ENCODE peak calls at places on chromosomes 4 and X, in ten cellular contexts. C is colonic mucosa; K is cardiac muscle cell; O is CD4-positive, alpha-beta memory T cell; H is prostate gland; L is psoas muscle; E is GM23248; P is pancreas; D is GM12878; M is body of pancreas. Y is an unnamed sample. For H3K9me3, H3K4me1 and H3K27me3, the result is how much of the 10 kb centered on the place peaks cover.

GRCh38 chrX:23662853-23663252 is 4.4 kb upstream of the PRDX4 start:
- DNase-seq in C (no peak), K (no peak), O (no peak), H (no peak), L (no peak), E (peak), P (no peak), D (peak), M (no peak), Y (no peak)

GRCh38 chr4:98275129-98275528 is 13.9 kb downstream of the RAP1GDS1 start:
- DNase-seq in C (no peak), K (no peak), O (no peak), H (no peak), L (no peak), E (no peak), P (no peak), D (no peak), M (no peak), Y (no peak)

GRCh38 chrX:18855919-18856644 is 127.8 kb downstream of the PHKA2 start:
- DNase-seq in C (no peak), K (no peak), O (no peak), H (no peak), L (no peak), E (peak), P (no peak), D (peak), M (no peak), Y (no peak)

GRCh38 chr4:101114936-101115372 is 232.4 kb downstream of the PPP3CA start:
- DNase-seq in C (no peak), K (no peak), O (no peak), H (no peak), L (no peak), E (peak), P (no peak), D (no peak), M (no peak), Y (no peak)

GRCh38 chrX:118973389-118974087 is 880 bp upstream of the LONRF3 start:
- DNase-seq in C (peak), K (no peak), O (no peak), H (no peak), L (peak), E (peak), P (peak), D (no peak), M (peak), Y (no peak)

GRCh38 chr4:148790691-148791090 is 348.5 kb upstream of the NR3C2 start:
- DNase-seq in C (no peak), K (no peak), O (no peak), H (no peak), L (no peak), E (no peak), P (no peak), D (no peak), M (no peak), Y (no peak)

GRCh38 chr4:21209854-21210253 is 509.6 kb downstream of the PACRGL start:
- DNase-seq in C (no peak), K (no peak), O (no peak), H (no peak), L (no peak), E (no peak), P (no peak), D (no peak), M (no peak), Y (no peak)

GRCh38 chrX:4043951-4044350 is 330.5 kb upstream of the PRKX start:
- DNase-seq in C (peak), K (no peak), O (no peak), H (no peak), L (no peak), E (no peak), P (no peak), D (no peak), M (no peak), Y (no peak)

GRCh38 chr4:95059630-95060029 is 301.9 kb downstream of the BMPR1B start:
- DNase-seq in C (no peak), K (no peak), O (no peak), H (no peak), L (no peak), E (no peak), P (no peak), D (no peak), M (no peak), Y (no peak)

GRCh38 chr4:40594261-40595178 is 35.1 kb downstream of the RBM47 start:
- DNase-seq in C (no peak), K (no peak), O (no peak), H (no peak), L (no peak), E (peak), P (no peak), D (no peak), M (no peak), Y (no peak)

GRCh38 chr4:110865611-110866254 is 242.9 kb upstream of the PITX2 start:
- DNase-seq in C (no peak), K (no peak), O (no peak), H (no peak), L (no peak), E (peak), P (no peak), D (no peak), M (no peak), Y (no peak)

GRCh38 chr4:67556426-67556825 is 2.1 kb upstream of the STAP1 start:
- DNase-seq in C (no peak), K (no peak), O (no peak), H (no peak), L (no peak), E (no peak), P (no peak), D (no peak), M (no peak), Y (no peak)

GRCh38 chr4:177079327-177079726 is 230.3 kb upstream of the NEIL3 start:
- DNase-seq in C (no peak), K (no peak), O (no peak), H (no peak), L (no peak), E (peak), P (no peak), D (no peak), M (no peak), Y (no peak)

GRCh38 chrX:115889121-115889890 is 281.2 kb upstream of the AGTR2 start:
- DNase-seq in C (peak), K (no peak), O (no peak), H (no peak), L (no peak), E (no peak), P (peak), D (no peak), M (no peak), Y (no peak)

GRCh38 chr4:184599492-184600135 is 49.6 kb downstream of the CASP3 start:
- DNase-seq in C (no peak), K (no peak), O (no peak), H (no peak), L (no peak), E (peak), P (no peak), D (no peak), M (peak), Y (no peak)

GRCh38 chr4:110064295-110064694 is 134.1 kb downstream of the ELOVL6 start:
- DNase-seq in C (no peak), K (no peak), O (no peak), H (no peak), L (no peak), E (no peak), P (no peak), D (no peak), M (peak), Y (no peak)

GRCh38 chrX:46788902-46789301 is 30.0 kb upstream of the SLC9A7 start:
- DNase-seq in C (no peak), K (no peak), O (no peak), H (no peak), L (no peak), E (peak), P (no peak), D (no peak), M (no peak), Y (no peak)

GRCh38 chrX:70554081-70554480 is 109.4 kb downstream of the DLG3 start:
- DNase-seq in C (no peak), K (peak), O (no peak), H (no peak), L (no peak), E (peak), P (no peak), D (no peak), M (no peak), Y (no peak)

GRCh38 chrX:139864613-139865012 is 68.2 kb downstream of the ATP11C start:
- DNase-seq in C (no peak), K (no peak), O (no peak), H (no peak), L (no peak), E (no peak), P (no peak), D (no peak), M (no peak), Y (no peak)

GRCh38 chr4:11341337-11342043 is 87.2 kb downstream of the HS3ST1 start:
- DNase-seq in C (no peak), K (no peak), O (no peak), H (no peak), L (no peak), E (no peak), P (no peak), D (no peak), M (no peak), Y (no peak)

GRCh38 chr4:11342401-11342800 is 86.3 kb downstream of the HS3ST1 start:
- DNase-seq in C (no peak), K (peak), O (no peak), H (no peak), L (no peak), E (no peak), P (no peak), D (no peak), M (no peak), Y (no peak)

GRCh38 chr4:11336435-11336834 is 92.3 kb downstream of the HS3ST1 start:
- DNase-seq in C (no peak), K (no peak), O (no peak), H (no peak), L (no peak), E (no peak), P (no peak), D (no peak), M (no peak), Y (no peak)

GRCh38 chr4:11338990-11339782 is 89.5 kb downstream of the HS3ST1 start:
- DNase-seq in C (no peak), K (no peak), O (no peak), H (no peak), L (no peak), E (no peak), P (no peak), D (no peak), M (no peak), Y (no peak)

DNA sequence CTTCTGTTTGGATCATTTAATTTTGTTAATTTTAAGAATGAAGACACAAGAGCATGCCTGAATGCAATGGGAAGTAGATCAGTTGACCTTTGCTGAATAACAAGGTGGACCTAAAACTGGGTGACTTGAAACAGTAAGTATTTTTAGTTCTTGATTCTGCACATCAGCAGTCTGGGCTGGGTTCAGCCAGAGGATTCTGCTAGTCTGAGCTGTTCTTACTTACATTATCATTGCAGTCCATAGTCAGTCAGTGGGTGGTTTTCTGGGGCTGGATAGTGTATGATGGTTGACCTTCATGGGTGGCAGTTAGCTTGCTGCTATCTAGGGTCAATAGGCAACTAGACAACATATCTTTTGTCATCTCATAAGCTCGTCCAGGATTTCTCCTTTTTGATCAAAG is 91.4 kb downstream of the HS3ST1 start:
- DNase-seq in C (no peak), K (no peak), O (no peak), H (no peak), L (no peak), E (no peak), P (no peak), D (no peak), M (no peak), Y (no peak)
- H3K9me3 ChIP-seq in C (under half), K (under half), O (under half), H (under half), L (under half), E (under half), P (under half), D (under half), M (under half), Y (under half)

DNA sequence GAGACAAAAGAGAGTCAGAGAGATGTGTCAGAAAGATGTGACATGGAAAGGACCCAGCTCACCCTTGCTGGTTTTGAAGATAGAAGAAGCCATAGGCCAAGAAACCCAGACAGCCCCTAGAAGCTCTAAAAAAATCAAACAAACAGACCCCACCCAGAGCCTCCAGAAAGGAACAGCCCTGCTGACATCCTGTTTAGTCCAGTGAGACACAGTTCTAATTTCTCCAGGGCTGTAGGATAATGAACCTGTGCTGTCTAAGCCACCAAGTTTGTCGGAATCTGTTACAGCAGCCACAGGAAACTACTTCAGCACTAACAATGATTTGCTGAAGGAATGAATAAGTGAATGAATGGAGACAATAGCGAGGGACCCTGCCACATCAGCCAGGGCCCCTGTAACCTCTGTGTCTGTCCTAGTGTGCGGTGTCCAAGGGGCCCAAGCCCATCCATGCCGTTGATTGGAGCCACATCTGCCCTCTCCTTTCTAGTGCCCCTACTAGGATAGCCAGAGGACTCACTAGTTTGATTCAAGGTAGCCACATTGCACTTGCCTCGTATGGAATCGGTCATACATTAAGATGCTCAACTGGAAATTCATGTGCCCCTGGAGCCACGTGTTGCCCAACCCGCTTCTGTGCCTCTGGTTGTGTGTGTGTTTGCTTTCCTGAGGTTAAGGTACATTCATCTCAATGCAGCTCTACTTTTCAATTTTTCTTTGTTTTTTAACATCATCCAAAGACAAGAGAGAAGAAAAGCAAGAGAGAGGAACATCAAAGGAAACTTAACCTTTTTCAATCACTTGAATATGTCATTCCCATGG is 32.5 kb upstream of the SLC2A9 start:
- DNase-seq in C (no peak), K (no peak), O (no peak), H (no peak), L (no peak), E (no peak), P (no peak), D (no peak), M (no peak), Y (no peak)
- H3K4me1 ChIP-seq in C (under half), K (under half), O (under half), H (under half), L (under half), E (under half), P (under half), D (under half), M (under half), Y (under half)

DNA sequence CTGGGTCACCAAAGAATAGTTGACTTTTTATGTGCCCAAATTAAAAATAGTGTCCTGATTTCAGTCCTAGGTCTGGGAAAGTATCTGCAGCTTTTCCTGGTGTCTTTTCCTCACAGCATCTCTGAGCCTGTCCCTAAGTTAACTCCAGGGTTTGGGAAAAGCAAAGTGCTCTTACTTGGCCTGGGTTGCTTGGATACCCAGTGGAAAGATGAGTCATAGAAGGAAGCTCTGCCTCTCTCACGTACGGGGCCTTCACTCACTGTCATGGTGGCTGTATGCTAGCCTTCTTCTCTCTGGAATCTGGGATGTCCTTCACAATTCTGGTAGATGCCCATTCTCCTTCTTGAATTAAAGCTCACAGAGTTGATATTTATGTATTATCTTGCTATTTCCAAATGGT is 607.3 kb downstream of the ANKRD50 start:
- DNase-seq in C (no peak), K (no peak), O (no peak), H (no peak), L (no peak), E (peak), P (no peak), D (no peak), M (no peak), Y (no peak)
- H3K27me3 ChIP-seq in C (under half), K (under half), O (under half), H (under half), L (under half), E (under half), P (under half), D (under half), M (under half), Y (under half)

GRCh38 chr4:152149734-152150133 is 386.2 kb downstream of the FBXW7 start:
- DNase-seq in C (no peak), K (no peak), O (no peak), H (no peak), L (no peak), E (no peak), P (no peak), D (no peak), M (no peak), Y (no peak)

GRCh38 chr4:152148057-152148456 is 387.2 kb upstream of the GATB start:
- DNase-seq in C (no peak), K (no peak), O (no peak), H (no peak), L (no peak), E (no peak), P (no peak), D (no peak), M (no peak), Y (no peak)

GRCh38 chr4:152150214-152150613 is 385.7 kb downstream of the FBXW7 start:
- DNase-seq in C (no peak), K (no peak), O (no peak), H (no peak), L (no peak), E (no peak), P (no peak), D (no peak), M (no peak), Y (no peak)

GRCh38 chr4:152146244-152146643 is 385.4 kb upstream of the GATB start:
- DNase-seq in C (no peak), K (no peak), O (no peak), H (no peak), L (no peak), E (no peak), P (no peak), D (no peak), M (no peak), Y (no peak)
- H3K9me3 ChIP-seq in C (under half), K (under half), O (under half), H (under half), L (under half), E (under half), P (under half), D (under half), M (under half), Y (under half)

GRCh38 chr4:118759481-118759880 is 74.3 kb downstream of the METTL14 start:
- DNase-seq in C (no peak), K (no peak), O (no peak), H (no peak), L (no peak), E (no peak), P (no peak), D (no peak), M (no peak), Y (no peak)

GRCh38 chr4:118758293-118758692 is 73.1 kb downstream of the METTL14 start:
- DNase-seq in C (no peak), K (no peak), O (no peak), H (no peak), L (no peak), E (no peak), P (no peak), D (no peak), M (no peak), Y (no peak)

GRCh38 chr4:118756958-118757357 is 71.8 kb downstream of the METTL14 start:
- DNase-seq in C (no peak), K (no peak), O (no peak), H (no peak), L (no peak), E (no peak), P (no peak), D (no peak), M (no peak), Y (no peak)

GRCh38 chr4:118756429-118756828 is 71.2 kb downstream of the METTL14 start:
- DNase-seq in C (no peak), K (no peak), O (no peak), H (no peak), L (no peak), E (no peak), P (no peak), D (no peak), M (no peak), Y (no peak)

GRCh38 chr4:118757761-118758213 is 72.6 kb downstream of the METTL14 start:
- DNase-seq in C (no peak), K (no peak), O (no peak), H (no peak), L (no peak), E (peak), P (no peak), D (no peak), M (no peak), Y (no peak)
- H3K4me1 ChIP-seq in C (under half), K (under half), O (under half), H (under half), L (under half), E (half or more), P (under half), D (under half), M (under half), Y (under half)

GRCh38 chr4:81757706-81758105 is 286.0 kb upstream of the RASGEF1B start:
- DNase-seq in C (no peak), K (no peak), O (no peak), H (no peak), L (no peak), E (no peak), P (no peak), D (no peak), M (peak), Y (no peak)
- H3K27me3 ChIP-seq in C (under half), K (under half), O (under half), H (under half), L (under half), E (under half), P (under half), D (under half), M (under half), Y (under half)

GRCh38 chrX:69546978-69547377 is 42.9 kb downstream of the NALF2 start:
- DNase-seq in C (no peak), K (no peak), O (no peak), H (no peak), L (no peak), E (no peak), P (no peak), D (no peak), M (no peak), Y (no peak)
- H3K9me3 ChIP-seq in C (under half), K (under half), O (under half), H (under half), L (under half), E (under half), P (under half), D (under half), M (under half), Y (under half)

Y was measured in naive thymus-derived CD4-positive, alpha-beta T cell.